ENCODE peak calls at places on chromosomes 12 and 14, in ten cellular contexts. One of them, this sample, is unnamed.

GRCh38 chr12:60205500-60205899 is 609.7 kb downstream of the SLC16A7 start:
- DNase-seq in WTC11: no peak
- DNase-seq in HCT116: no peak
- DNase-seq in tibial artery: no peak
- DNase-seq in OCI-LY7: no peak
- DNase-seq in BE2C: no peak
- DNase-seq in uterus: no peak
- DNase-seq in bronchial epithelial cell: peak
- DNase-seq in fibroblast of the aortic adventitia: peak
- DNase-seq in CD4-positive, alpha-beta T cell: no peak
- DNase-seq in this sample: no peak

GRCh38 chr12:112283541-112283940 is 98.7 kb downstream of the HECTD4 start:
- DNase-seq in BE2C: no peak
- DNase-seq in HCT116: no peak
- DNase-seq in uterus: no peak
- DNase-seq in CD4-positive, alpha-beta T cell: no peak
- DNase-seq in bronchial epithelial cell: peak
- DNase-seq in WTC11: no peak
- DNase-seq in fibroblast of the aortic adventitia: peak
- DNase-seq in OCI-LY7: no peak
- DNase-seq in tibial artery: no peak
- DNase-seq in this sample: no peak

GRCh38 chr14:58395815-58396626 is at the start of gene TOMM20L:
- DNase-seq in CD4-positive, alpha-beta T cell: peak
- DNase-seq in BE2C: peak
- DNase-seq in fibroblast of the aortic adventitia: peak
- DNase-seq in WTC11: peak
- DNase-seq in tibial artery: peak
- DNase-seq in OCI-LY7: peak
- DNase-seq in bronchial epithelial cell: peak
- DNase-seq in uterus: peak
- DNase-seq in HCT116: peak
- DNase-seq in this sample: peak

GRCh38 chr12:101441835-101442234 is 33.3 kb upstream of the SPIC start:
- DNase-seq in CD4-positive, alpha-beta T cell: no peak
- DNase-seq in uterus: no peak
- DNase-seq in HCT116: no peak
- DNase-seq in fibroblast of the aortic adventitia: no peak
- DNase-seq in BE2C: no peak
- DNase-seq in tibial artery: no peak
- DNase-seq in bronchial epithelial cell: no peak
- DNase-seq in OCI-LY7: no peak
- DNase-seq in WTC11: no peak
- DNase-seq in this sample: no peak

GRCh38 chr12:121590476-121591143 is 9.8 kb upstream of the KDM2B start:
- DNase-seq in WTC11: no peak
- DNase-seq in bronchial epithelial cell: peak
- DNase-seq in CD4-positive, alpha-beta T cell: peak
- DNase-seq in HCT116: no peak
- DNase-seq in OCI-LY7: peak
- DNase-seq in BE2C: no peak
- DNase-seq in fibroblast of the aortic adventitia: peak
- DNase-seq in tibial artery: no peak
- DNase-seq in uterus: peak
- DNase-seq in this sample: no peak

GRCh38 chr14:71231521-71232393 is 324.5 kb downstream of the PCNX1 start:
- DNase-seq in tibial artery: no peak
- DNase-seq in BE2C: peak
- DNase-seq in WTC11: peak
- DNase-seq in OCI-LY7: peak
- DNase-seq in HCT116: no peak
- DNase-seq in uterus: no peak
- DNase-seq in bronchial epithelial cell: no peak
- DNase-seq in fibroblast of the aortic adventitia: no peak
- DNase-seq in CD4-positive, alpha-beta T cell: no peak
- DNase-seq in this sample: no peak

GRCh38 chr12:127253797-127254196 is 1013.2 kb upstream of the TMEM132C start:
- DNase-seq in OCI-LY7: no peak
- DNase-seq in CD4-positive, alpha-beta T cell: no peak
- DNase-seq in fibroblast of the aortic adventitia: no peak
- DNase-seq in BE2C: no peak
- DNase-seq in WTC11: no peak
- DNase-seq in tibial artery: no peak
- DNase-seq in HCT116: no peak
- DNase-seq in uterus: no peak
- DNase-seq in bronchial epithelial cell: no peak
- DNase-seq in this sample: no peak

GRCh38 chr14:100236873-100237272 is 2.1 kb upstream of the YY1 start:
- DNase-seq in fibroblast of the aortic adventitia: no peak
- DNase-seq in CD4-positive, alpha-beta T cell: no peak
- DNase-seq in HCT116: no peak
- DNase-seq in bronchial epithelial cell: no peak
- DNase-seq in WTC11: no peak
- DNase-seq in BE2C: no peak
- DNase-seq in uterus: no peak
- DNase-seq in tibial artery: no peak
- DNase-seq in OCI-LY7: no peak
- DNase-seq in this sample: no peak

GRCh38 chr12:93944196-93944595 is 204.2 kb upstream of the PLXNC1 start:
- DNase-seq in WTC11: no peak
- DNase-seq in tibial artery: no peak
- DNase-seq in OCI-LY7: no peak
- DNase-seq in bronchial epithelial cell: no peak
- DNase-seq in BE2C: no peak
- DNase-seq in HCT116: no peak
- DNase-seq in CD4-positive, alpha-beta T cell: no peak
- DNase-seq in fibroblast of the aortic adventitia: no peak
- DNase-seq in uterus: no peak
- DNase-seq in this sample: no peak

GRCh38 chr12:28489256-28489655 is 299.0 kb downstream of the CCDC91 start:
- DNase-seq in uterus: no peak
- DNase-seq in tibial artery: no peak
- DNase-seq in OCI-LY7: no peak
- DNase-seq in BE2C: no peak
- DNase-seq in CD4-positive, alpha-beta T cell: no peak
- DNase-seq in HCT116: no peak
- DNase-seq in bronchial epithelial cell: peak
- DNase-seq in WTC11: no peak
- DNase-seq in fibroblast of the aortic adventitia: peak
- DNase-seq in this sample: no peak

GRCh38 chr14:41925409-41925808 is 318.7 kb downstream of the LRFN5 start:
- DNase-seq in HCT116: peak
- DNase-seq in BE2C: no peak
- DNase-seq in fibroblast of the aortic adventitia: peak
- DNase-seq in bronchial epithelial cell: peak
- DNase-seq in tibial artery: no peak
- DNase-seq in uterus: no peak
- DNase-seq in CD4-positive, alpha-beta T cell: no peak
- DNase-seq in OCI-LY7: no peak
- DNase-seq in WTC11: no peak
- DNase-seq in this sample: no peak
- TF ChIP-seq CTCF in HCT116: peak
- TF ChIP-seq CTCF in BE2C: no peak
- TF ChIP-seq CTCF in fibroblast of the aortic adventitia: peak
- TF ChIP-seq CTCF in bronchial epithelial cell: no peak
- TF ChIP-seq CTCF in tibial artery: no peak
- TF ChIP-seq CTCF in uterus: no peak
- TF ChIP-seq CTCF in CD4-positive, alpha-beta T cell: no peak
- TF ChIP-seq CTCF in OCI-LY7: peak
- TF ChIP-seq CTCF in WTC11: no peak
- TF ChIP-seq CTCF in this sample: peak

GRCh38 chr12:90958995-90959394 is 4.0 kb upstream of the CCER1 start:
- DNase-seq in uterus: no peak
- DNase-seq in CD4-positive, alpha-beta T cell: no peak
- DNase-seq in OCI-LY7: no peak
- DNase-seq in bronchial epithelial cell: peak
- DNase-seq in HCT116: no peak
- DNase-seq in BE2C: no peak
- DNase-seq in tibial artery: no peak
- DNase-seq in fibroblast of the aortic adventitia: peak
- DNase-seq in WTC11: no peak
- DNase-seq in this sample: no peak
- TF ChIP-seq CTCF in uterus: peak
- TF ChIP-seq CTCF in CD4-positive, alpha-beta T cell: no peak
- TF ChIP-seq CTCF in OCI-LY7: no peak
- TF ChIP-seq CTCF in bronchial epithelial cell: no peak
- TF ChIP-seq CTCF in HCT116: no peak
- TF ChIP-seq CTCF in BE2C: no peak
- TF ChIP-seq CTCF in tibial artery: no peak
- TF ChIP-seq CTCF in fibroblast of the aortic adventitia: peak
- TF ChIP-seq CTCF in WTC11: no peak
- TF ChIP-seq CTCF in this sample: peak

GRCh38 chr14:55582741-55583140 is 2.7 kb downstream of the KTN1 start:
- DNase-seq in fibroblast of the aortic adventitia: no peak
- DNase-seq in OCI-LY7: peak
- DNase-seq in WTC11: no peak
- DNase-seq in uterus: no peak
- DNase-seq in CD4-positive, alpha-beta T cell: no peak
- DNase-seq in tibial artery: no peak
- DNase-seq in HCT116: no peak
- DNase-seq in bronchial epithelial cell: no peak
- DNase-seq in BE2C: no peak
- DNase-seq in this sample: no peak
- TF ChIP-seq CTCF in fibroblast of the aortic adventitia: no peak
- TF ChIP-seq CTCF in OCI-LY7: no peak
- TF ChIP-seq CTCF in WTC11: no peak
- TF ChIP-seq CTCF in uterus: no peak
- TF ChIP-seq CTCF in CD4-positive, alpha-beta T cell: no peak
- TF ChIP-seq CTCF in tibial artery: no peak
- TF ChIP-seq CTCF in HCT116: no peak
- TF ChIP-seq CTCF in bronchial epithelial cell: no peak
- TF ChIP-seq CTCF in BE2C: no peak
- TF ChIP-seq CTCF in this sample: no peak

GRCh38 chr14:38405851-38406630 is 150.1 kb upstream of the CLEC14A start:
- DNase-seq in HCT116: no peak
- DNase-seq in uterus: no peak
- DNase-seq in OCI-LY7: no peak
- DNase-seq in BE2C: peak
- DNase-seq in WTC11: peak
- DNase-seq in bronchial epithelial cell: no peak
- DNase-seq in CD4-positive, alpha-beta T cell: no peak
- DNase-seq in tibial artery: no peak
- DNase-seq in fibroblast of the aortic adventitia: peak
- DNase-seq in this sample: no peak
- TF ChIP-seq CTCF in HCT116: no peak
- TF ChIP-seq CTCF in uterus: no peak
- TF ChIP-seq CTCF in OCI-LY7: no peak
- TF ChIP-seq CTCF in BE2C: peak
- TF ChIP-seq CTCF in WTC11: no peak
- TF ChIP-seq CTCF in bronchial epithelial cell: no peak
- TF ChIP-seq CTCF in CD4-positive, alpha-beta T cell: no peak
- TF ChIP-seq CTCF in tibial artery: no peak
- TF ChIP-seq CTCF in fibroblast of the aortic adventitia: no peak
- TF ChIP-seq CTCF in this sample: no peak

GRCh38 chr14:103744621-103745395 is 29.2 kb downstream of the ZFYVE21 start:
- DNase-seq in HCT116: no peak
- DNase-seq in BE2C: no peak
- DNase-seq in OCI-LY7: peak
- DNase-seq in uterus: no peak
- DNase-seq in fibroblast of the aortic adventitia: no peak
- DNase-seq in WTC11: no peak
- DNase-seq in bronchial epithelial cell: no peak
- DNase-seq in tibial artery: no peak
- DNase-seq in CD4-positive, alpha-beta T cell: no peak
- DNase-seq in this sample: no peak
- TF ChIP-seq CTCF in HCT116: no peak
- TF ChIP-seq CTCF in BE2C: no peak
- TF ChIP-seq CTCF in OCI-LY7: no peak
- TF ChIP-seq CTCF in uterus: no peak
- TF ChIP-seq CTCF in fibroblast of the aortic adventitia: no peak
- TF ChIP-seq CTCF in WTC11: no peak
- TF ChIP-seq CTCF in bronchial epithelial cell: no peak
- TF ChIP-seq CTCF in tibial artery: no peak
- TF ChIP-seq CTCF in CD4-positive, alpha-beta T cell: no peak
- TF ChIP-seq CTCF in this sample: no peak